ENCODE peak calls at places on chromosome 22, in ten cellular contexts. Z, U, E, S, T, J, W, Y, D and C are unnamed samples.

GRCh38 chr22:47850644-47851151 is 1088.2 kb downstream of the TBC1D22A start:
- DNase-seq in T (no peak), Y (no peak), E (no peak), J (no peak), W (no peak), U (no peak), D (no peak), Z (no peak), S (peak), C (no peak)

GRCh38 chr22:50134481-50134880 is 36.0 kb upstream of the PANX2 start:
- DNase-seq in W (no peak), U (no peak), Y (no peak), T (no peak), E (no peak), S (no peak), D (no peak), J (no peak), Z (no peak), C (no peak)

GRCh38 chr22:21041937-21042336 is 3.8 kb upstream of the LRRC74B start:
- DNase-seq in T (no peak), Z (no peak), U (no peak), Y (no peak), S (peak), W (no peak), E (no peak), D (no peak), J (no peak), C (no peak)

GRCh38 chr22:22080270-22080669 is 97.7 kb upstream of the TOP3B start:
- DNase-seq in E (no peak), T (no peak), J (no peak), D (no peak), S (no peak), Y (no peak), Z (no peak), U (no peak), W (no peak), C (no peak)

GRCh38 chr22:27175444-27175843 is 518.1 kb downstream of the MIAT start:
- DNase-seq in J (no peak), T (no peak), D (no peak), S (no peak), Y (no peak), U (no peak), E (no peak), Z (no peak), W (no peak), C (no peak)

GRCh38 chr22:18000441-18001039 is 23.8 kb downstream of the MICAL3 start:
- DNase-seq in J (peak), S (no peak), W (no peak), Y (peak), Z (no peak), T (no peak), D (no peak), U (no peak), E (no peak), C (no peak)

GRCh38 chr22:19096555-19096954 is 25.7 kb downstream of the DGCR2 start:
- DNase-seq in Y (no peak), Z (no peak), E (no peak), W (no peak), S (no peak), J (no peak), D (no peak), U (no peak), T (no peak), C (no peak)

GRCh38 chr22:32701021-32701420 is 100.5 kb upstream of the TIMP3 start:
- DNase-seq in D (no peak), U (no peak), S (peak), Z (no peak), E (no peak), Y (no peak), J (no peak), T (no peak), W (no peak), C (no peak)

GRCh38 chr22:29628982-29629381 is 25.5 kb downstream of the NF2 start:
- DNase-seq in T (no peak), U (no peak), S (no peak), E (no peak), W (no peak), Y (no peak), Z (no peak), D (no peak), J (no peak), C (no peak)

GRCh38 chr22:36465232-36466021 is 16.0 kb downstream of the TXN2 start:
- DNase-seq in Y (peak), J (no peak), E (no peak), T (peak), D (no peak), U (no peak), Z (peak), S (peak), W (no peak), C (no peak)

GRCh38 chr22:19758896-19759458 is 1.6 kb upstream of the TBX1 start:
- DNase-seq in W (no peak), J (no peak), U (no peak), E (no peak), Y (no peak), Z (no peak), D (no peak), S (no peak), T (no peak), C (no peak)

GRCh38 chr22:27405672-27406388 is 395.7 kb downstream of the MN1 start:
- DNase-seq in W (no peak), J (peak), S (peak), Z (peak), Y (peak), D (no peak), T (peak), E (peak), U (no peak), C (no peak)

GRCh38 chr22:38609371-38609770 is 39.4 kb upstream of the DMC1 start:
- DNase-seq in J (no peak), Y (no peak), E (no peak), U (no peak), Z (no peak), D (no peak), W (no peak), S (no peak), T (no peak), C (no peak)

GRCh38 chr22:46984751-46985506 is 222.5 kb downstream of the TBC1D22A start:
- DNase-seq in E (no peak), S (peak), Z (peak), D (no peak), J (no peak), W (no peak), T (no peak), U (no peak), Y (no peak), C (no peak)

GRCh38 chr22:20086763-20087162 is 6.7 kb downstream of the DGCR8 start:
- DNase-seq in Y (no peak), U (no peak), W (no peak), D (no peak), Z (no peak), T (no peak), E (no peak), J (no peak), S (no peak), C (no peak)

GRCh38 chr22:19410941-19411689 is 20.4 kb downstream of the HIRA start:
- DNase-seq in J (peak), U (no peak), S (no peak), E (no peak), T (no peak), W (no peak), Z (no peak), Y (no peak), D (no peak), C (no peak)

GRCh38 chr22:44567846-44568493 is 69.9 kb upstream of the RTL6 start:
- DNase-seq in U (peak), W (no peak), Z (peak), S (peak), J (peak), Y (peak), E (no peak), D (peak), T (no peak), C (peak)